ENCODE peak calls at places on chromosomes 12 and 14, in ten cellular contexts. One of them, this sample, is unnamed.

GRCh38 chr14:38098074-38098846 is 109.4 kb upstream of the SSTR1 start:
- DNase-seq in right atrium auricular region: no peak
- DNase-seq in neuronal stem cell: no peak
- DNase-seq in esophagus muscularis mucosa: no peak
- DNase-seq in lower lobe of right lung: no peak
- DNase-seq in RWPE1: peak
- DNase-seq in hepatocyte: no peak
- DNase-seq in dorsolateral prefrontal cortex: no peak
- DNase-seq in SK-N-SH: no peak
- DNase-seq in Panc1: no peak
- DNase-seq in this sample: no peak

GRCh38 chr12:96585977-96586376 is 96.6 kb downstream of the CFAP54 start:
- DNase-seq in right atrium auricular region: no peak
- DNase-seq in neuronal stem cell: no peak
- DNase-seq in esophagus muscularis mucosa: no peak
- DNase-seq in lower lobe of right lung: no peak
- DNase-seq in RWPE1: no peak
- DNase-seq in hepatocyte: no peak
- DNase-seq in dorsolateral prefrontal cortex: no peak
- DNase-seq in SK-N-SH: no peak
- DNase-seq in Panc1: no peak
- DNase-seq in this sample: no peak

GRCh38 chr14:75514673-75515630 is 7.3 kb upstream of the BATF start:
- DNase-seq in right atrium auricular region: no peak
- DNase-seq in neuronal stem cell: no peak
- DNase-seq in esophagus muscularis mucosa: peak
- DNase-seq in lower lobe of right lung: peak
- DNase-seq in RWPE1: no peak
- DNase-seq in hepatocyte: no peak
- DNase-seq in dorsolateral prefrontal cortex: no peak
- DNase-seq in SK-N-SH: no peak
- DNase-seq in Panc1: no peak
- DNase-seq in this sample: no peak

GRCh38 chr12:69653703-69654102 is 43.0 kb upstream of the LRRC10 start:
- DNase-seq in right atrium auricular region: no peak
- DNase-seq in neuronal stem cell: no peak
- DNase-seq in esophagus muscularis mucosa: no peak
- DNase-seq in lower lobe of right lung: no peak
- DNase-seq in RWPE1: peak
- DNase-seq in hepatocyte: no peak
- DNase-seq in dorsolateral prefrontal cortex: no peak
- DNase-seq in SK-N-SH: no peak
- DNase-seq in Panc1: no peak
- DNase-seq in this sample: no peak

GRCh38 chr14:22159049-22159448 is 430.0 kb downstream of the DAD1 start:
- DNase-seq in right atrium auricular region: no peak
- DNase-seq in neuronal stem cell: no peak
- DNase-seq in esophagus muscularis mucosa: no peak
- DNase-seq in lower lobe of right lung: no peak
- DNase-seq in RWPE1: peak
- DNase-seq in hepatocyte: no peak
- DNase-seq in dorsolateral prefrontal cortex: no peak
- DNase-seq in SK-N-SH: no peak
- DNase-seq in Panc1: no peak
- DNase-seq in this sample: no peak

GRCh38 chr12:121804417-121805111 is 755 bp downstream of the SETD1B start:
- DNase-seq in right atrium auricular region: no peak
- DNase-seq in neuronal stem cell: no peak
- DNase-seq in esophagus muscularis mucosa: no peak
- DNase-seq in lower lobe of right lung: no peak
- DNase-seq in RWPE1: no peak
- DNase-seq in hepatocyte: peak
- DNase-seq in dorsolateral prefrontal cortex: no peak
- DNase-seq in SK-N-SH: peak
- DNase-seq in Panc1: no peak
- DNase-seq in this sample: no peak

GRCh38 chr14:52895000-52895399 is 55.9 kb downstream of the FERMT2 start:
- DNase-seq in right atrium auricular region: no peak
- DNase-seq in neuronal stem cell: no peak
- DNase-seq in esophagus muscularis mucosa: no peak
- DNase-seq in lower lobe of right lung: no peak
- DNase-seq in RWPE1: no peak
- DNase-seq in hepatocyte: no peak
- DNase-seq in dorsolateral prefrontal cortex: no peak
- DNase-seq in SK-N-SH: no peak
- DNase-seq in Panc1: no peak
- DNase-seq in this sample: no peak

GRCh38 chr12:4118017-4118510 is 155.5 kb upstream of the CCND2 start:
- DNase-seq in right atrium auricular region: peak
- DNase-seq in neuronal stem cell: no peak
- DNase-seq in esophagus muscularis mucosa: peak
- DNase-seq in lower lobe of right lung: peak
- DNase-seq in RWPE1: no peak
- DNase-seq in hepatocyte: peak
- DNase-seq in dorsolateral prefrontal cortex: no peak
- DNase-seq in SK-N-SH: no peak
- DNase-seq in Panc1: no peak
- DNase-seq in this sample: no peak

GRCh38 chr14:75306917-75307699 is 28.5 kb downstream of the FOS start:
- DNase-seq in right atrium auricular region: no peak
- DNase-seq in neuronal stem cell: no peak
- DNase-seq in esophagus muscularis mucosa: no peak
- DNase-seq in lower lobe of right lung: no peak
- DNase-seq in RWPE1: no peak
- DNase-seq in hepatocyte: peak
- DNase-seq in dorsolateral prefrontal cortex: no peak
- DNase-seq in SK-N-SH: peak
- DNase-seq in Panc1: no peak
- DNase-seq in this sample: no peak

GRCh38 chr12:71846322-71846940 is 6.9 kb downstream of the TBC1D15 start:
- DNase-seq in right atrium auricular region: no peak
- DNase-seq in neuronal stem cell: no peak
- DNase-seq in esophagus muscularis mucosa: no peak
- DNase-seq in lower lobe of right lung: no peak
- DNase-seq in RWPE1: peak
- DNase-seq in hepatocyte: peak
- DNase-seq in dorsolateral prefrontal cortex: no peak
- DNase-seq in SK-N-SH: peak
- DNase-seq in Panc1: no peak
- DNase-seq in this sample: no peak

GRCh38 chr12:70876952-70877351 is 43.6 kb downstream of the PTPRR start:
- DNase-seq in right atrium auricular region: no peak
- DNase-seq in neuronal stem cell: no peak
- DNase-seq in esophagus muscularis mucosa: no peak
- DNase-seq in lower lobe of right lung: no peak
- DNase-seq in RWPE1: peak
- DNase-seq in hepatocyte: peak
- DNase-seq in dorsolateral prefrontal cortex: no peak
- DNase-seq in SK-N-SH: no peak
- DNase-seq in Panc1: no peak
- DNase-seq in this sample: no peak

GRCh38 chr14:24921903-24922302 is 128.0 kb downstream of the STXBP6 start:
- DNase-seq in right atrium auricular region: no peak
- DNase-seq in neuronal stem cell: no peak
- DNase-seq in esophagus muscularis mucosa: no peak
- DNase-seq in lower lobe of right lung: no peak
- DNase-seq in RWPE1: no peak
- DNase-seq in hepatocyte: no peak
- DNase-seq in dorsolateral prefrontal cortex: no peak
- DNase-seq in SK-N-SH: no peak
- DNase-seq in Panc1: no peak
- DNase-seq in this sample: no peak

GRCh38 chr14:72369106-72369505 is 436.9 kb downstream of the RGS6 start:
- DNase-seq in right atrium auricular region: no peak
- DNase-seq in neuronal stem cell: no peak
- DNase-seq in esophagus muscularis mucosa: no peak
- DNase-seq in lower lobe of right lung: no peak
- DNase-seq in RWPE1: no peak
- DNase-seq in hepatocyte: no peak
- DNase-seq in dorsolateral prefrontal cortex: no peak
- DNase-seq in SK-N-SH: no peak
- DNase-seq in Panc1: no peak
- DNase-seq in this sample: no peak

GRCh38 chr14:51445001-51445390 is 204.9 kb downstream of the TMX1 start:
- DNase-seq in right atrium auricular region: no peak
- DNase-seq in neuronal stem cell: no peak
- DNase-seq in esophagus muscularis mucosa: peak
- DNase-seq in lower lobe of right lung: no peak
- DNase-seq in RWPE1: no peak
- DNase-seq in hepatocyte: no peak
- DNase-seq in dorsolateral prefrontal cortex: no peak
- DNase-seq in SK-N-SH: no peak
- DNase-seq in Panc1: no peak
- DNase-seq in this sample: no peak

GRCh38 chr12:31589896-31590729 is 823 bp downstream of the DENND5B start:
- DNase-seq in right atrium auricular region: peak
- DNase-seq in neuronal stem cell: peak
- DNase-seq in esophagus muscularis mucosa: no peak
- DNase-seq in lower lobe of right lung: peak
- DNase-seq in RWPE1: peak
- DNase-seq in hepatocyte: peak
- DNase-seq in dorsolateral prefrontal cortex: peak
- DNase-seq in SK-N-SH: peak
- DNase-seq in Panc1: peak
- DNase-seq in this sample: peak

GRCh38 chr12:13088503-13088902 is 15.0 kb downstream of the GSG1 start:
- DNase-seq in right atrium auricular region: no peak
- DNase-seq in neuronal stem cell: no peak
- DNase-seq in esophagus muscularis mucosa: peak
- DNase-seq in lower lobe of right lung: no peak
- DNase-seq in RWPE1: no peak
- DNase-seq in hepatocyte: no peak
- DNase-seq in dorsolateral prefrontal cortex: no peak
- DNase-seq in SK-N-SH: no peak
- DNase-seq in Panc1: no peak
- DNase-seq in this sample: no peak

GRCh38 chr12:102406033-102406584 is 74.3 kb downstream of the IGF1 start:
- DNase-seq in right atrium auricular region: no peak
- DNase-seq in neuronal stem cell: peak
- DNase-seq in esophagus muscularis mucosa: no peak
- DNase-seq in lower lobe of right lung: peak
- DNase-seq in RWPE1: peak
- DNase-seq in hepatocyte: peak
- DNase-seq in dorsolateral prefrontal cortex: peak
- DNase-seq in SK-N-SH: peak
- DNase-seq in Panc1: no peak
- DNase-seq in this sample: peak

GRCh38 chr12:6868211-6869048 is 1.1 kb downstream of the TPI1 start:
- DNase-seq in right atrium auricular region: no peak
- DNase-seq in neuronal stem cell: peak
- DNase-seq in esophagus muscularis mucosa: no peak
- DNase-seq in lower lobe of right lung: no peak
- DNase-seq in RWPE1: no peak
- DNase-seq in hepatocyte: no peak
- DNase-seq in dorsolateral prefrontal cortex: no peak
- DNase-seq in SK-N-SH: no peak
- DNase-seq in Panc1: no peak
- DNase-seq in this sample: no peak

GRCh38 chr14:104436047-104436531 is 143.5 kb upstream of the C14orf180 start:
- DNase-seq in right atrium auricular region: peak
- DNase-seq in neuronal stem cell: no peak
- DNase-seq in esophagus muscularis mucosa: peak
- DNase-seq in lower lobe of right lung: peak
- DNase-seq in RWPE1: no peak
- DNase-seq in hepatocyte: peak
- DNase-seq in dorsolateral prefrontal cortex: peak
- DNase-seq in SK-N-SH: peak
- DNase-seq in Panc1: no peak
- DNase-seq in this sample: no peak

DNA sequence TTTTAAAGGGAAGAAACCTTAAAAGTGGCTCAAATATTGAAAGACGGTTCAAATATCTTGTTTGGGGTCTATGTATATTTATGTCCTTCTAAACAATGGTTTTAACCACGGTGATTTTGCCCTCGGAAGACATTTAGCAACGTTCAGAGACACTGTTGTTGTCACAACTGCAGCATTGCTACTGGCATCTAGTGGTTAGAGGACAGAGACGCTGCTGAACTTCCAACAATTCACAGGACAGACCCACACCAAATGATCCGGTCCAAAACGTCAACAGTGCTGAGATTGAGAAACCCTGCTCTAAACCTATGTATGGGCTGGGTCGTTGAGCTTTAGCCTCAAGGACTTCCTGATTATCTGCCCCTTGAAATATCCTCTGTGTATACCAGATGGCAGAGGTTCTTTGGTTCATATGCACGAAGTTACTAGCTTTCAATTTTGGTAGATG is 1.7 kb downstream of the ANGEL1 start:
- DNase-seq in right atrium auricular region: no peak
- DNase-seq in neuronal stem cell: no peak
- DNase-seq in esophagus muscularis mucosa: peak
- DNase-seq in lower lobe of right lung: no peak
- DNase-seq in RWPE1: no peak
- DNase-seq in hepatocyte: peak
- DNase-seq in dorsolateral prefrontal cortex: no peak
- DNase-seq in SK-N-SH: peak
- DNase-seq in Panc1: no peak
- DNase-seq in this sample: no peak
- H3K27ac ChIP-seq in right atrium auricular region: peak
- H3K27ac ChIP-seq in neuronal stem cell: no peak
- H3K27ac ChIP-seq in esophagus muscularis mucosa: peak
- H3K27ac ChIP-seq in lower lobe of right lung: peak
- H3K27ac ChIP-seq in RWPE1: no peak
- H3K27ac ChIP-seq in hepatocyte: peak
- H3K27ac ChIP-seq in dorsolateral prefrontal cortex: peak
- H3K27ac ChIP-seq in SK-N-SH: no peak
- H3K27ac ChIP-seq in Panc1: no peak
- H3K27ac ChIP-seq in this sample: no peak

GRCh38 chr12:53208877-53209463 is 1.9 kb upstream of the ITGB7 start:
- DNase-seq in right atrium auricular region: no peak
- DNase-seq in neuronal stem cell: no peak
- DNase-seq in esophagus muscularis mucosa: no peak
- DNase-seq in lower lobe of right lung: no peak
- DNase-seq in RWPE1: no peak
- DNase-seq in hepatocyte: no peak
- DNase-seq in dorsolateral prefrontal cortex: no peak
- DNase-seq in SK-N-SH: no peak
- DNase-seq in Panc1: no peak
- DNase-seq in this sample: no peak
- H3K27ac ChIP-seq in right atrium auricular region: no peak
- H3K27ac ChIP-seq in neuronal stem cell: no peak
- H3K27ac ChIP-seq in esophagus muscularis mucosa: no peak
- H3K27ac ChIP-seq in lower lobe of right lung: peak
- H3K27ac ChIP-seq in RWPE1: no peak
- H3K27ac ChIP-seq in hepatocyte: no peak
- H3K27ac ChIP-seq in dorsolateral prefrontal cortex: no peak
- H3K27ac ChIP-seq in SK-N-SH: no peak
- H3K27ac ChIP-seq in Panc1: no peak
- H3K27ac ChIP-seq in this sample: no peak

GRCh38 chr12:63811755-63812154 is 32.0 kb downstream of the RXYLT1 start:
- DNase-seq in right atrium auricular region: no peak
- DNase-seq in neuronal stem cell: no peak
- DNase-seq in esophagus muscularis mucosa: no peak
- DNase-seq in lower lobe of right lung: no peak
- DNase-seq in RWPE1: no peak
- DNase-seq in hepatocyte: no peak
- DNase-seq in dorsolateral prefrontal cortex: no peak
- DNase-seq in SK-N-SH: no peak
- DNase-seq in Panc1: no peak
- DNase-seq in this sample: no peak
- H3K27ac ChIP-seq in right atrium auricular region: no peak
- H3K27ac ChIP-seq in neuronal stem cell: no peak
- H3K27ac ChIP-seq in esophagus muscularis mucosa: no peak
- H3K27ac ChIP-seq in lower lobe of right lung: no peak
- H3K27ac ChIP-seq in RWPE1: no peak
- H3K27ac ChIP-seq in hepatocyte: no peak
- H3K27ac ChIP-seq in dorsolateral prefrontal cortex: no peak
- H3K27ac ChIP-seq in SK-N-SH: no peak
- H3K27ac ChIP-seq in Panc1: no peak
- H3K27ac ChIP-seq in this sample: no peak

GRCh38 chr14:99212646-99213045 is 59.4 kb downstream of the BCL11B start:
- DNase-seq in right atrium auricular region: no peak
- DNase-seq in neuronal stem cell: no peak
- DNase-seq in esophagus muscularis mucosa: no peak
- DNase-seq in lower lobe of right lung: no peak
- DNase-seq in RWPE1: no peak
- DNase-seq in hepatocyte: no peak
- DNase-seq in dorsolateral prefrontal cortex: no peak
- DNase-seq in SK-N-SH: no peak
- DNase-seq in Panc1: no peak
- DNase-seq in this sample: no peak
- H3K27ac ChIP-seq in right atrium auricular region: no peak
- H3K27ac ChIP-seq in neuronal stem cell: no peak
- H3K27ac ChIP-seq in esophagus muscularis mucosa: no peak
- H3K27ac ChIP-seq in lower lobe of right lung: no peak
- H3K27ac ChIP-seq in RWPE1: no peak
- H3K27ac ChIP-seq in hepatocyte: no peak
- H3K27ac ChIP-seq in dorsolateral prefrontal cortex: no peak
- H3K27ac ChIP-seq in SK-N-SH: no peak
- H3K27ac ChIP-seq in Panc1: no peak
- H3K27ac ChIP-seq in this sample: no peak

This sample was measured in caudate nucleus.